ENCODE peak calls at places on chromosomes 5 and 9, in four cellular contexts. K is H1, O is HCT116, T is K562. C is an unnamed sample.

GRCh38 chr9:21395778-21396717 is 10.8 kb upstream of the IFNA2 start:
- DNase-seq in T (no peak), K (peak), O (peak), C (no peak)

GRCh38 chr9:132857601-132858342 is 20.3 kb downstream of the AK8 start:
- DNase-seq in K (peak), O (peak), T (peak), C (no peak)

GRCh38 chr9:124869986-124870560 is 8.1 kb downstream of the ARPC5L start:
- DNase-seq in T (no peak), O (no peak), K (no peak), C (peak)

GRCh38 chr5:180575571-180575970 is 15.7 kb downstream of the SCGB3A1 start:
- DNase-seq in O (no peak), K (no peak), T (no peak), C (no peak)

GRCh38 chr5:150160448-150161069 is 4.9 kb upstream of the PDGFRB start:
- DNase-seq in T (no peak), O (no peak), K (no peak), C (no peak)

GRCh38 chr5:59380350-59380951 is 513.1 kb downstream of the PDE4D start:
- DNase-seq in T (peak), K (no peak), O (peak), C (peak)

GRCh38 chr5:143341807-143342570 is 61.5 kb downstream of the NR3C1 start:
- DNase-seq in O (peak), K (no peak), T (no peak), C (no peak)

GRCh38 chr9:119053070-119053469 is 316.2 kb downstream of the BRINP1 start:
- DNase-seq in T (no peak), K (no peak), O (no peak), C (no peak)

GRCh38 chr5:137385064-137385463 is 114.1 kb downstream of the SPOCK1 start:
- DNase-seq in O (no peak), T (no peak), K (no peak), C (no peak)

GRCh38 chr9:121463026-121463827 is 36.4 kb downstream of the GGTA1 start:
- DNase-seq in K (peak), O (peak), T (peak), C (no peak)

GRCh38 chr9:92949266-92949982 is 2.1 kb downstream of the FGD3 start:
- DNase-seq in K (no peak), O (no peak), T (no peak), C (no peak)

GRCh38 chr9:70635790-70636189 is 221.3 kb upstream of the KLF9 start:
- DNase-seq in O (no peak), K (no peak), T (no peak), C (no peak)

GRCh38 chr5:73692166-73692640 is 66.2 kb downstream of the ARHGEF28 start:
- DNase-seq in O (no peak), T (no peak), K (no peak), C (no peak)

GRCh38 chr5:173240091-173241050 is 5.4 kb upstream of the NKX2-5 start:
- DNase-seq in K (no peak), O (no peak), T (no peak), C (no peak)

GRCh38 chr5:14165375-14166091 is 22.4 kb downstream of the TRIO start:
- DNase-seq in K (no peak), O (peak), T (no peak), C (no peak)

GRCh38 chr5:96785271-96785670 is 22.5 kb downstream of the ERAP1 start:
- DNase-seq in K (no peak), T (no peak), O (no peak), C (no peak)

GRCh38 chr9:21761309-21761901 is 41.0 kb upstream of the MTAP start:
- DNase-seq in K (no peak), T (no peak), O (no peak), C (peak)

GRCh38 chr5:24644757-24645156 is at the start of gene CDH10:
- DNase-seq in T (no peak), K (peak), O (no peak), C (no peak)

GRCh38 chr9:37486616-37487544 is 1.1 kb downstream of the POLR1E start:
- DNase-seq in T (peak), K (no peak), O (no peak), C (no peak)

GRCh38 chr5:20619606-20620005 is 631.6 kb upstream of the CDH18 start:
- DNase-seq in K (no peak), O (no peak), T (no peak), C (no peak)

GRCh38 chr5:124628721-124629596 is 117.5 kb downstream of the ZNF608 start:
- DNase-seq in T (peak), K (no peak), O (peak), C (no peak)

GRCh38 chr5:149063901-149064478 is 1.1 kb upstream of the SH3TC2 start:
- DNase-seq in K (no peak), O (no peak), T (no peak), C (no peak)

GRCh38 chr5:171957591-171958251 is 48.7 kb downstream of the FBXW11 start:
- DNase-seq in T (no peak), O (no peak), K (no peak), C (peak)

GRCh38 chr9:131037336-131038255 is 28.6 kb downstream of the LAMC3 start:
- DNase-seq in T (peak), K (no peak), O (no peak), C (no peak)

GRCh38 chr9:135019224-135019623 is 68.2 kb upstream of the OLFM1 start:
- DNase-seq in K (no peak), O (no peak), T (no peak), C (no peak)

GRCh38 chr5:6910950-6911349 is 197.7 kb downstream of the TENT4A start:
- DNase-seq in T (no peak), K (no peak), O (no peak), C (no peak)

GRCh38 chr5:1507457-1507856 is 16.3 kb downstream of the LPCAT1 start:
- DNase-seq in K (no peak), T (no peak), O (no peak), C (no peak)

GRCh38 chr9:15249042-15249818 is 57.8 kb downstream of the TTC39B start:
- DNase-seq in T (no peak), O (no peak), K (no peak), C (no peak)

DNA sequence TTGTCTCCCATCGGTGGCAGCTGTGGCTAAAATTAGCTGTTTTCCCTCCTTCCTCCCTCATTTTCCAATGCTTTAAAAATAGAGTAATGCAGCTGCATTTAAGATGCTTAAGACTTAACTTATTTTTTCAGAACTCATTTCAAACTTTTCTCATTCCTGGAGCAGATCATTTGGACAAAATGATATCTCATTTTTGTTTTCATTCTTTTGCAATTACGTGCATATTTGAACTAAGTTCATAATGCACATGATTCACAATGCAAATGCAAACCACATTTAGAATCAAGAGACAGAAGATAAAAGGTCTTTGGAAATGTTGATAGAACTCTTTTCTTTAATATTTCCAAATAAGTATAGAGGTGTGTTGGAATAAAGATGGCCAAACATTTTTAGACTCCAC is 14.7 kb downstream of the HSPB3 start:
- DNase-seq in O (no peak), T (no peak), K (no peak), C (no peak)
- TF ChIP-seq EGR1 in O (no peak), T (no peak), K (no peak), C (no peak)

GRCh38 chr9:34197280-34197679 is 18.4 kb downstream of the UBAP1 start:
- DNase-seq in T (no peak), O (no peak), K (no peak), C (no peak)

GRCh38 chr9:34203275-34204010 is 24.6 kb downstream of the UBAP1 start:
- DNase-seq in T (no peak), O (no peak), K (no peak), C (no peak)

GRCh38 chr9:34200092-34200491 is 21.2 kb downstream of the UBAP1 start:
- DNase-seq in T (no peak), O (no peak), K (no peak), C (no peak)

GRCh38 chr9:34195143-34195542 is 16.3 kb downstream of the UBAP1 start:
- DNase-seq in O (no peak), T (no peak), K (no peak), C (no peak)

DNA sequence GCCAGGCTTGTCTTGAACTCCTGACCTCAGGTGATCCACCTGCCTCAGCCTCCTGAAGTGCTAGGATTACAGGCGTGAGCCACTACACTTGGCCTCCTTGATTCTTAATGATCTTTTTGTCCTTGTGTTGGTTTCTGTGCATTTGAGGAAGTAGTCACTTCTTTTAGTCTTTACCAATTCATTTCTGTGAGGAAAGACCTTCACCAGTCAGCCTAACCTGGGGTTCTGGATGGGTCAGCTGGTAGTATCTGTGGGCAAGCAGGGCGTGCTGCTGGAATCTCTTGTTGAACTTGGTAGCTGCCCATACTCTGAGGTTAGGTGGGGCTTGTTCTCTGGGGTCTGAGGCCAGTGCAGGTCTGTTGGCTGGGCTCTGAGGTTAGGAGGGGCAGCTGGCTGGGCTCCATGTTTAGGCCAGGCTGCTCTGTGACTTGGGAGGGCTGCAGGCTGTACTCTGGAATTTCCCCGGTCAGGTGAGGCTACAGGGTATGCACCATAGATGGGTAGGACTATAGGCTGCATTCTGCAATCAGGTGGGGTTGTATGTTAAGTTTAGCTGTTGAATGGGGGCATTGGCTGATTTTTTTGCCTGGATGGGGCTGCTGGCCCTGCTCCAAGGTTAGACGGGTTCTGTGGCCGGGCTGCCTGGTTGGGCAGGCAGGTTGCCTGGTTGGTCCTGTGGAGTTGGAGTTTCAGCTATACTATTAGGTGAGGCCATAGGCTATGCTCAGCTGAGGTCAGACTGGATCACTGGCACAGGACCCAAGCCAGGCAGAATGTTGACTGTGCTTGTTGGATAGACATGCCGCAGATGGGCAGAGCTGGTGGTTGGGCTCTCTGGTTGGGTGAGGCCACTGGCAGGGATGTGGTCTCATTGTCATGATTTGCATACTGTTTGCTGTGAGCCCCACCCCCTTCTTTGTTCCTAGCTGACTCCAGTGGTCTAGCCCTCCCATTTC is 19.2 kb downstream of the UBAP1 start:
- DNase-seq in K (peak), O (no peak), T (no peak), C (no peak)
- TF ChIP-seq EGR1 in K (no peak), O (no peak), T (no peak), C (no peak)

GRCh38 chr9:106976772-106977171 is 113.8 kb downstream of the ZNF462 start:
- DNase-seq in O (no peak), T (no peak), K (no peak), C (no peak)
- TF ChIP-seq EGR1 in O (no peak), T (no peak), K (no peak), C (no peak)

DNA sequence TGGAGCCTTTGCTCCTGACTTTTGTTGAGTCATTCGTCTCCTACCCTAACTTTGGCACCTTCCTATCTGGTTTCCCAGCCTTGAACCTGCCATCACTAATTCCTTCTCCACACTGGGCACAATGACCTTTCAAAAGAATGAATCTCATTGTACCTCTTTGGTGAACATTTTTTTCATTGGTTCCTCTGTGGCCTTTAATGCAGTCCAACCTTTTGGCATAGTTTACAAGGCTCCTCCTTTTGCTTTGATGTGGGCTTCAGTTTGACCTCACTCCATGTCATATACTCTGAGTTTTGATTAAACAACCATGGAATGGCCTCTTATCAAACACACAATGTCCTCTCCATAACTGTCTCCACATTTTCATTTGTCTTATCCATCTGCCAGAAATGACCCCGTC is 14.5 kb upstream of the ROPN1L start:
- DNase-seq in T (no peak), O (no peak), K (no peak), C (no peak)
- TF ChIP-seq EGR1 in T (no peak), O (no peak), K (no peak), C (no peak)

GRCh38 chr5:110790673-110791072 is 51.9 kb downstream of the SLC25A46 start:
- DNase-seq in O (no peak), K (no peak), T (no peak), C (no peak)
- TF ChIP-seq EGR1 in O (no peak), K (no peak), T (no peak), C (no peak)

GRCh38 chr9:75071530-75072122 is 16.3 kb downstream of the NMRK1 start:
- DNase-seq in T (peak), O (peak), K (no peak), C (no peak)
- TF ChIP-seq EGR1 in T (no peak), O (no peak), K (no peak), C (no peak)

GRCh38 chr5:69492391-69493234 is at the start of gene OCLN:
- DNase-seq in T (peak), O (peak), K (peak), C (no peak)
- TF ChIP-seq EGR1 in T (no peak), O (peak), K (no peak), C (peak)

GRCh38 chr5:32339878-32340277 is 27.1 kb upstream of the MTMR12 start:
- DNase-seq in T (no peak), O (no peak), K (no peak), C (no peak)

GRCh38 chr5:32343058-32343672 is 30.4 kb upstream of the MTMR12 start:
- DNase-seq in T (no peak), K (no peak), O (no peak), C (no peak)

GRCh38 chr5:32342656-32343055 is 29.9 kb upstream of the MTMR12 start:
- DNase-seq in T (no peak), K (no peak), O (no peak), C (no peak)

DNA sequence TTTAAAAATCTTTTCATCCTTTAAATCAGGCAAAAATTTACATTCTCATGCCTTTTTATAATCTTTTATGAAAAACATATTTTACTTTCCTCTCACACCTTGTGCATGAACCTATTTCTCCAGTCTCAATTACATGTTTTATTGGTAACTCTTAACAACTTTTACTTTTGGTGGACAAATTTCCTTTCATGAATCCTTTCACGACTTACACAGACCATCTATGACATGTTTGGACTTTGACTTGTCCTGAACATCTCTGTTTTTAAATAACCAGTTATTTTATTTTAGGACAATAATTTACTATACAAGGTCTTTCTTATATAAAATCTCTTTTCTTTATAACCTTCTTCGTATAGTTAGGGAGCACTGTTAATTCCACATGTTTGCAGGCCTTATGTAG is 26.5 kb upstream of the MTMR12 start:
- DNase-seq in T (no peak), K (no peak), O (peak), C (no peak)
- TF ChIP-seq EGR1 in T (no peak), K (no peak), O (no peak), C (no peak)

GRCh38 chr9:96612105-96612965 is 7.3 kb downstream of the CDC14B start:
- DNase-seq in O (no peak), K (no peak), T (no peak), C (no peak)
- TF ChIP-seq EGR1 in O (no peak), K (no peak), T (no peak), C (no peak)